ENCODE peak calls at places on chromosomes 11 and 22, in eight cellular contexts. One of them, this sample, is unnamed.
A peak's percentile ranks its signal among the peaks of the same experiment; 100 is the strongest.

GRCh38 chr22:39815882-39816395 is 77.6 kb downstream of the ENTHD1 start:
- DNase-seq in cardiac muscle cell: no peak
- DNase-seq in RWPE2: no peak
- DNase-seq in left lung: no peak
- DNase-seq in right lobe of liver: no peak
- DNase-seq in fibroblast of pulmonary artery: no peak
- DNase-seq in lower lobe of right lung: no peak
- DNase-seq in Calu3: no peak
- DNase-seq in this sample: no peak

GRCh38 chr11:4589024-4589423 is 4.8 kb upstream of the OR52I1 start:
- DNase-seq in right lobe of liver: no peak
- DNase-seq in cardiac muscle cell: no peak
- DNase-seq in Calu3: no peak
- DNase-seq in left lung: no peak
- DNase-seq in fibroblast of pulmonary artery: no peak
- DNase-seq in RWPE2: no peak
- DNase-seq in lower lobe of right lung: no peak
- DNase-seq in this sample: no peak

GRCh38 chr11:37230865-37231264 is 632.8 kb upstream of the RAG2 start:
- DNase-seq in lower lobe of right lung: no peak
- DNase-seq in Calu3: no peak
- DNase-seq in cardiac muscle cell: no peak
- DNase-seq in left lung: no peak
- DNase-seq in right lobe of liver: no peak
- DNase-seq in RWPE2: no peak
- DNase-seq in fibroblast of pulmonary artery: no peak
- DNase-seq in this sample: no peak

GRCh38 chr22:27329471-27329870 is 472.1 kb downstream of the MN1 start:
- DNase-seq in left lung: no peak
- DNase-seq in Calu3: no peak
- DNase-seq in cardiac muscle cell: no peak
- DNase-seq in RWPE2: no peak
- DNase-seq in lower lobe of right lung: no peak
- DNase-seq in fibroblast of pulmonary artery: no peak
- DNase-seq in right lobe of liver: no peak
- DNase-seq in this sample: no peak

GRCh38 chr11:10455637-10456487 is 798 bp downstream of the AMPD3 start:
- DNase-seq in RWPE2: no peak
- DNase-seq in left lung: peak; percentile 70
- DNase-seq in cardiac muscle cell: peak; percentile 67
- DNase-seq in right lobe of liver: no peak
- DNase-seq in fibroblast of pulmonary artery: peak; percentile 63
- DNase-seq in lower lobe of right lung: peak; percentile 67
- DNase-seq in Calu3: no peak
- DNase-seq in this sample: no peak

GRCh38 chr11:125164422-125165110 is at the start of gene PKNOX2:
- DNase-seq in lower lobe of right lung: peak; percentile 68
- DNase-seq in fibroblast of pulmonary artery: peak; percentile 78
- DNase-seq in RWPE2: no peak
- DNase-seq in Calu3: peak; percentile 71
- DNase-seq in cardiac muscle cell: peak; percentile 89
- DNase-seq in right lobe of liver: peak; percentile 74
- DNase-seq in left lung: peak; percentile 72
- DNase-seq in this sample: peak; percentile 98

GRCh38 chr11:87076874-87077429 is 39.2 kb downstream of the TMEM135 start:
- DNase-seq in cardiac muscle cell: no peak
- DNase-seq in RWPE2: no peak
- DNase-seq in lower lobe of right lung: no peak
- DNase-seq in fibroblast of pulmonary artery: no peak
- DNase-seq in right lobe of liver: no peak
- DNase-seq in Calu3: no peak
- DNase-seq in left lung: no peak
- DNase-seq in this sample: no peak

GRCh38 chr22:25404923-25405853 is 159.3 kb upstream of the GRK3 start:
- DNase-seq in fibroblast of pulmonary artery: peak; percentile 71
- DNase-seq in RWPE2: no peak
- DNase-seq in left lung: peak; percentile 86
- DNase-seq in Calu3: peak; percentile 73
- DNase-seq in lower lobe of right lung: peak; percentile 90
- DNase-seq in right lobe of liver: peak; percentile 90
- DNase-seq in cardiac muscle cell: peak; percentile 78
- DNase-seq in this sample: no peak

GRCh38 chr22:38355275-38355674 is 38.0 kb upstream of the CSNK1E start:
- DNase-seq in left lung: no peak
- DNase-seq in RWPE2: no peak
- DNase-seq in cardiac muscle cell: no peak
- DNase-seq in fibroblast of pulmonary artery: no peak
- DNase-seq in Calu3: no peak
- DNase-seq in lower lobe of right lung: no peak
- DNase-seq in right lobe of liver: peak; percentile 39
- DNase-seq in this sample: peak; percentile 65

GRCh38 chr11:17333799-17334586 is 17.6 kb upstream of the NCR3LG1 start:
- DNase-seq in fibroblast of pulmonary artery: no peak
- DNase-seq in right lobe of liver: no peak
- DNase-seq in Calu3: no peak
- DNase-seq in left lung: no peak
- DNase-seq in RWPE2: no peak
- DNase-seq in cardiac muscle cell: no peak
- DNase-seq in lower lobe of right lung: no peak
- DNase-seq in this sample: no peak

GRCh38 chr11:68031136-68031459 is 617 bp downstream of the NDUFS8 start:
- DNase-seq in lower lobe of right lung: peak; percentile 65
- DNase-seq in RWPE2: no peak
- DNase-seq in fibroblast of pulmonary artery: peak; percentile 35
- DNase-seq in right lobe of liver: no peak
- DNase-seq in cardiac muscle cell: no peak
- DNase-seq in Calu3: no peak
- DNase-seq in left lung: no peak
- DNase-seq in this sample: no peak

GRCh38 chr11:12303431-12304149 is 73.8 kb upstream of the PARVA start:
- DNase-seq in fibroblast of pulmonary artery: peak; percentile 60
- DNase-seq in lower lobe of right lung: no peak
- DNase-seq in cardiac muscle cell: no peak
- DNase-seq in left lung: no peak
- DNase-seq in Calu3: no peak
- DNase-seq in RWPE2: no peak
- DNase-seq in right lobe of liver: no peak
- DNase-seq in this sample: no peak

GRCh38 chr11:69008774-69009440 is 4.1 kb downstream of the MRGPRF start:
- DNase-seq in right lobe of liver: peak; percentile 80
- DNase-seq in lower lobe of right lung: peak; percentile 49
- DNase-seq in cardiac muscle cell: peak; percentile 95
- DNase-seq in fibroblast of pulmonary artery: peak; percentile 92
- DNase-seq in Calu3: peak; percentile 80
- DNase-seq in left lung: peak; percentile 82
- DNase-seq in RWPE2: peak; percentile 96
- DNase-seq in this sample: peak; percentile 96

GRCh38 chr22:45072322-45072903 is 62.6 kb upstream of the PHF21B start:
- DNase-seq in Calu3: peak; percentile 72
- DNase-seq in left lung: no peak
- DNase-seq in cardiac muscle cell: peak; percentile 51
- DNase-seq in fibroblast of pulmonary artery: peak; percentile 57
- DNase-seq in RWPE2: peak; percentile 92
- DNase-seq in lower lobe of right lung: no peak
- DNase-seq in right lobe of liver: no peak
- DNase-seq in this sample: no peak

GRCh38 chr11:6864436-6864835 is 1.6 kb downstream of the OR10A2 start:
- DNase-seq in lower lobe of right lung: no peak
- DNase-seq in fibroblast of pulmonary artery: peak; percentile 21
- DNase-seq in Calu3: no peak
- DNase-seq in RWPE2: no peak
- DNase-seq in right lobe of liver: no peak
- DNase-seq in cardiac muscle cell: no peak
- DNase-seq in left lung: no peak
- DNase-seq in this sample: no peak

GRCh38 chr22:24503137-24503850 is 8.2 kb downstream of the UPB1 start:
- DNase-seq in lower lobe of right lung: peak; percentile 64
- DNase-seq in left lung: peak; percentile 66
- DNase-seq in right lobe of liver: no peak
- DNase-seq in RWPE2: no peak
- DNase-seq in fibroblast of pulmonary artery: peak; percentile 69
- DNase-seq in Calu3: peak; percentile 76
- DNase-seq in cardiac muscle cell: peak; percentile 71
- DNase-seq in this sample: peak; percentile 47

GRCh38 chr11:8832571-8833260 is 78.3 kb upstream of the AKIP1 start:
- DNase-seq in right lobe of liver: no peak
- DNase-seq in Calu3: peak; percentile 61
- DNase-seq in left lung: peak; percentile 57
- DNase-seq in lower lobe of right lung: peak; percentile 67
- DNase-seq in fibroblast of pulmonary artery: peak; percentile 60
- DNase-seq in cardiac muscle cell: peak; percentile 70
- DNase-seq in RWPE2: no peak
- DNase-seq in this sample: no peak

GRCh38 chr11:8830641-8831040 is 80.3 kb upstream of the AKIP1 start:
- DNase-seq in right lobe of liver: no peak
- DNase-seq in left lung: no peak
- DNase-seq in cardiac muscle cell: no peak
- DNase-seq in fibroblast of pulmonary artery: no peak
- DNase-seq in Calu3: no peak
- DNase-seq in lower lobe of right lung: no peak
- DNase-seq in RWPE2: no peak
- DNase-seq in this sample: no peak

GRCh38 chr11:8834379-8834778 is 76.6 kb upstream of the AKIP1 start:
- DNase-seq in right lobe of liver: no peak
- DNase-seq in RWPE2: no peak
- DNase-seq in left lung: no peak
- DNase-seq in cardiac muscle cell: peak; percentile 11
- DNase-seq in fibroblast of pulmonary artery: no peak
- DNase-seq in Calu3: no peak
- DNase-seq in lower lobe of right lung: no peak
- DNase-seq in this sample: no peak

GRCh38 chr11:8831861-8832260 is 79.1 kb upstream of the AKIP1 start:
- DNase-seq in fibroblast of pulmonary artery: no peak
- DNase-seq in right lobe of liver: no peak
- DNase-seq in cardiac muscle cell: no peak
- DNase-seq in RWPE2: no peak
- DNase-seq in Calu3: no peak
- DNase-seq in lower lobe of right lung: no peak
- DNase-seq in left lung: no peak
- DNase-seq in this sample: no peak

GRCh38 chr11:8833568-8834275 is 77.3 kb upstream of the AKIP1 start:
- DNase-seq in cardiac muscle cell: peak; percentile 28
- DNase-seq in Calu3: no peak
- DNase-seq in lower lobe of right lung: no peak
- DNase-seq in left lung: no peak
- DNase-seq in right lobe of liver: no peak
- DNase-seq in fibroblast of pulmonary artery: no peak
- DNase-seq in RWPE2: no peak
- DNase-seq in this sample: no peak
- TF ChIP-seq CTCF in cardiac muscle cell: no peak
- TF ChIP-seq CTCF in Calu3: no peak
- TF ChIP-seq CTCF in lower lobe of right lung: no peak
- TF ChIP-seq CTCF in left lung: no peak
- TF ChIP-seq CTCF in right lobe of liver: no peak
- TF ChIP-seq CTCF in fibroblast of pulmonary artery: no peak
- TF ChIP-seq CTCF in RWPE2: peak; percentile 8
- TF ChIP-seq CTCF in this sample: no peak

DNA sequence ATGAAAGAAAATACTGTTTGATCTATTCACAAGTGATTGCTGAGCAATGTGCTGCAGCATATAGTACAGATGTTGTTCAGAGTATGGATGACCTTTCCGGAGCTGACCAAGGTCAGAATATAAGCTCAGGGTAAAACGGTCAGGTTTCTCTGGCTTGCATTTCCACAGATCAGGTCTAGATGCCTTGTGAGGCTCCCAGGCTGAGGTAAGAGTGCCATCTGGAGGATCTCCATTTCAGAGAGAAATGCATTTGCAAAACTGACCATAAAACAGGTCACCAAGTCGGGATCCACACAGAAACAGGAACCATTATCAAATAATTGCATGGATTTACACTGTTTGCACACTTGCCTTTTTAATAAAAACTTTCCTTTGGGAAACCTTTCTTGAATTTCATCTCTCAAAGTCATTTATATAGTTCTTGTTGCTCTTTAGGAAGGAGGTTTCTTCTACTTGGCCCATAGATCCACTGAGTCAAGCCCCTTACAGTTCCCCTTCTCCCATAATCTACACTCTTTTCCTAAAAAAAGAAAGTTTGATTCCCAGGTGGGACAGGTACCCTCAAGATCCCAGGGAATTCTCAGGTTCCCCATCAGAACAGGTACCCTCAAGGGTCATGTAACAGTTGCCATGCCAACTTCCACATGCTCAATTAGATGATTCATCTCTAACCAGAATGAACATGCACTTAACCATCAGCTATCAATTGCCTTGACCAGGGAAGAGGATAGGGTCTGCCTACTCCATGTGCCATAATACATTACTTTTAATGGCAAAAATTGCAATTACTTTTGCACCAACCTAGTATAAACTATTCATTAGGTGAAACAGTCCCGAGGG is 25.0 kb upstream of the TMPRSS5 start:
- DNase-seq in fibroblast of pulmonary artery: peak; percentile 72
- DNase-seq in left lung: peak; percentile 33
- DNase-seq in RWPE2: no peak
- DNase-seq in Calu3: peak; percentile 51
- DNase-seq in right lobe of liver: no peak
- DNase-seq in cardiac muscle cell: peak; percentile 78
- DNase-seq in lower lobe of right lung: no peak
- DNase-seq in this sample: no peak
- TF ChIP-seq CTCF in fibroblast of pulmonary artery: peak; percentile 57
- TF ChIP-seq CTCF in left lung: no peak
- TF ChIP-seq CTCF in RWPE2: peak; percentile 75
- TF ChIP-seq CTCF in Calu3: no peak
- TF ChIP-seq CTCF in right lobe of liver: peak; percentile 43
- TF ChIP-seq CTCF in cardiac muscle cell: peak; percentile 74
- TF ChIP-seq CTCF in lower lobe of right lung: peak; percentile 36
- TF ChIP-seq CTCF in this sample: peak; percentile 87

GRCh38 chr22:36986242-36986821 is 32.9 kb downstream of the TST start:
- DNase-seq in left lung: no peak
- DNase-seq in Calu3: peak; percentile 42
- DNase-seq in lower lobe of right lung: no peak
- DNase-seq in cardiac muscle cell: no peak
- DNase-seq in right lobe of liver: peak; percentile 14
- DNase-seq in fibroblast of pulmonary artery: no peak
- DNase-seq in RWPE2: no peak
- DNase-seq in this sample: no peak
- TF ChIP-seq CTCF in left lung: peak; percentile 71
- TF ChIP-seq CTCF in Calu3: peak; percentile 76
- TF ChIP-seq CTCF in lower lobe of right lung: peak; percentile 58
- TF ChIP-seq CTCF in cardiac muscle cell: peak; percentile 57
- TF ChIP-seq CTCF in right lobe of liver: peak; percentile 50
- TF ChIP-seq CTCF in fibroblast of pulmonary artery: peak; percentile 66
- TF ChIP-seq CTCF in RWPE2: peak; percentile 47
- TF ChIP-seq CTCF in this sample: peak; percentile 75

DNA sequence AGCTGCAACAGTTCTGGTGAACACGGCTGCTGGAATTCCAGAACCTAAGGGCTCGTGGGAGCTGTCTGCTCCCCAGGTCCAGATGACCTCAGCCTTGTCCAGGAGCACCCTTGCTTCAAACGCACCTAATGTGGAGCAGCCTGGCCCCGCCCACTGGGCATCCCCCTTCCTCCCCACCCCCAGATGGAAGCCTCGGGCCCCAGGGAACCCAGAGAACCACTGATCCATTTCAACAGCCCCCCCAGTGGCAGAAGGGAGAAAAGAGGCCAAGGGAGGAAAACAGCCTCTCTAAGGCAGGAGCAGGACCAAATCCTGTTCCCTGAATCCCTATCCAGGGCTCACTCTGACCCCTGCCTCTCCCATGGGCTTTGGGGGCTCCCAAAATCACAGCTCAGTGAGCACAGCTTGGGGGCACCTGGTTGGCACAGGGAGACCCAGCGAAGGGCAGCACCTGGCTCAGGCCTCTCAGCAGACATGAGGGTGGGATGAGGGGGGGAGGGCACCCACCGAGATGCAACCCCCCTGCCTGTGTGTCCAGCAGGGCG is 1.2 kb downstream of the CYTH4 start:
- DNase-seq in left lung: peak; percentile 60
- DNase-seq in right lobe of liver: no peak
- DNase-seq in lower lobe of right lung: no peak
- DNase-seq in fibroblast of pulmonary artery: no peak
- DNase-seq in Calu3: no peak
- DNase-seq in cardiac muscle cell: no peak
- DNase-seq in RWPE2: no peak
- DNase-seq in this sample: no peak
- TF ChIP-seq CTCF in left lung: no peak
- TF ChIP-seq CTCF in right lobe of liver: no peak
- TF ChIP-seq CTCF in lower lobe of right lung: no peak
- TF ChIP-seq CTCF in fibroblast of pulmonary artery: peak; percentile 43
- TF ChIP-seq CTCF in Calu3: no peak
- TF ChIP-seq CTCF in cardiac muscle cell: no peak
- TF ChIP-seq CTCF in RWPE2: no peak
- TF ChIP-seq CTCF in this sample: no peak

This sample was measured in chondrocyte.